ENCODE peak calls at places on chromosomes 4 and X, in eight cellular contexts. G, C, T, R, V, D, M and Z are unnamed samples.

GRCh38 chrX:153245288-153245731 is 66.2 kb downstream of the MAGEA1 start:
- DNase-seq in M (no peak), R (no peak), C (no peak), T (peak), V (no peak), D (no peak), G (no peak), Z (no peak)

GRCh38 chr4:108399610-108400265 is 220.6 kb upstream of the RPL34 start:
- DNase-seq in V (no peak), D (no peak), G (no peak), R (no peak), C (no peak), T (no peak), M (no peak), Z (no peak)

GRCh38 chr4:148302416-148302815 is 139.8 kb downstream of the NR3C2 start:
- DNase-seq in M (no peak), D (no peak), G (no peak), C (no peak), R (no peak), V (no peak), T (no peak), Z (no peak)

GRCh38 chr4:186149872-186150271 is 41.5 kb upstream of the CYP4V2 start:
- DNase-seq in V (peak), D (no peak), T (no peak), R (peak), C (no peak), M (peak), G (no peak), Z (no peak)

GRCh38 chr4:7134737-7135388 is 57.5 kb upstream of the SORCS2 start:
- DNase-seq in G (peak), R (peak), M (no peak), T (no peak), D (peak), V (peak), C (peak), Z (peak)

GRCh38 chr4:54233128-54233696 is 4.1 kb downstream of the PDGFRA start:
- DNase-seq in C (peak), M (peak), T (peak), V (peak), D (no peak), G (peak), R (peak), Z (peak)

GRCh38 chr4:6701371-6701770 is 7.7 kb downstream of the S100P start:
- DNase-seq in M (no peak), T (no peak), V (no peak), R (no peak), G (no peak), D (no peak), C (no peak), Z (no peak)

GRCh38 chrX:118521435-118521834 is 25.8 kb downstream of the DOCK11 start:
- DNase-seq in M (no peak), R (peak), C (peak), G (no peak), V (no peak), T (no peak), D (no peak), Z (peak)

GRCh38 chr4:62324215-62324614 is 1124.1 kb downstream of the ADGRL3 start:
- DNase-seq in D (no peak), G (no peak), V (no peak), C (peak), R (no peak), M (no peak), T (no peak), Z (no peak)

GRCh38 chr4:139857021-139857420 is 191.4 kb downstream of the MGST2 start:
- DNase-seq in G (no peak), C (peak), V (no peak), R (no peak), M (no peak), T (no peak), D (no peak), Z (no peak)

GRCh38 chr4:156751486-156751885 is 220.1 kb downstream of the PDGFC start:
- DNase-seq in M (no peak), R (peak), G (no peak), D (peak), T (no peak), V (no peak), C (peak), Z (peak)

GRCh38 chrX:43720961-43721360 is 64.9 kb downstream of the MAOA start:
- DNase-seq in D (no peak), R (no peak), M (no peak), V (no peak), G (no peak), T (no peak), C (no peak), Z (no peak)

GRCh38 chrX:150806827-150807226 is 91.6 kb downstream of the CD99L2 start:
- DNase-seq in R (no peak), V (no peak), D (no peak), T (no peak), M (no peak), G (no peak), C (no peak), Z (no peak)

GRCh38 chr4:145788765-145789164 is 108.8 kb downstream of the C4orf51 start:
- DNase-seq in G (no peak), D (no peak), V (no peak), R (no peak), T (no peak), M (no peak), C (no peak), Z (no peak)

GRCh38 chr4:56681158-56681848 is at the start of gene HOPX:
- DNase-seq in R (no peak), V (no peak), T (no peak), C (peak), D (no peak), M (peak), G (no peak), Z (no peak)

GRCh38 chrX:150234126-150234525 is 129.0 kb upstream of the MAMLD1 start:
- DNase-seq in R (no peak), G (no peak), V (no peak), M (no peak), C (peak), D (no peak), T (no peak), Z (no peak)

GRCh38 chrX:39242187-39242586 is 440.9 kb downstream of the MID1IP1 start:
- DNase-seq in R (peak), C (peak), M (no peak), D (no peak), V (no peak), G (no peak), T (peak), Z (peak)

GRCh38 chr4:13966241-13967195 is 339.0 kb upstream of the BOD1L1 start:
- DNase-seq in V (no peak), G (no peak), M (no peak), D (peak), T (no peak), C (peak), R (peak), Z (peak)

GRCh38 chr4:931194-931959 is 739 bp downstream of the GAK start:
- DNase-seq in M (no peak), T (no peak), R (peak), V (no peak), G (no peak), D (peak), C (peak), Z (peak)

GRCh38 chr4:153468587-153468986 is 2.4 kb downstream of the TMEM131L start:
- DNase-seq in D (no peak), T (no peak), R (no peak), M (no peak), C (no peak), V (no peak), G (no peak), Z (no peak)